ENCODE peak calls at places on chromosomes 4 and X, in seven cellular contexts. H, S, E, I, D, Z and U are unnamed samples. For H3K9me3 and H3K4me1, the result is how much of the 10 kb centered on the place peaks cover.

GRCh38 chr4:108559067-108559793 is 61.1 kb upstream of the RPL34 start:
- DNase-seq in H (no peak), S (no peak), E (no peak), I (no peak), D (no peak), Z (no peak), U (no peak)

GRCh38 chr4:48275247-48275646 is 5.6 kb upstream of the TEC start:
- DNase-seq in H (peak), S (no peak), E (peak), I (no peak), D (no peak), Z (peak), U (no peak)

GRCh38 chr4:109977854-109978501 is 65.3 kb downstream of the EGF start:
- DNase-seq in H (peak), S (no peak), E (no peak), I (no peak), D (peak), Z (peak), U (no peak)

GRCh38 chrX:107146670-107147069 is 28.0 kb upstream of the RBM41 start:
- DNase-seq in H (peak), S (no peak), E (no peak), I (no peak), D (no peak), Z (no peak), U (no peak)

GRCh38 chr4:3766207-3766790 is at the start of gene ADRA2C:
- DNase-seq in H (no peak), S (no peak), E (peak), I (no peak), D (peak), Z (peak), U (no peak)

GRCh38 chr4:63787326-63787725 is 621.9 kb downstream of the TECRL start:
- DNase-seq in H (no peak), S (no peak), E (peak), I (no peak), D (no peak), Z (no peak), U (no peak)

GRCh38 chr4:185318679-185319078 is 77.0 kb downstream of the LRP2BP start:
- DNase-seq in H (peak), S (no peak), E (peak), I (no peak), D (no peak), Z (peak), U (no peak)

GRCh38 chr4:96108146-96108545 is 268.3 kb downstream of the PDHA2 start:
- DNase-seq in H (no peak), S (no peak), E (no peak), I (no peak), D (no peak), Z (no peak), U (no peak)

GRCh38 chr4:40043786-40044185 is 12.9 kb upstream of the N4BP2 start:
- DNase-seq in H (no peak), S (no peak), E (no peak), I (no peak), D (no peak), Z (no peak), U (peak)

GRCh38 chr4:119646347-119647071 is 17.9 kb upstream of the PDE5A start:
- DNase-seq in H (no peak), S (no peak), E (no peak), I (no peak), D (no peak), Z (no peak), U (no peak)

GRCh38 chr4:116020141-116020722 is 906.8 kb upstream of the NDST4 start:
- DNase-seq in H (no peak), S (no peak), E (no peak), I (no peak), D (no peak), Z (peak), U (no peak)

GRCh38 chr4:116015062-116015461 is 901.6 kb upstream of the NDST4 start:
- DNase-seq in H (no peak), S (no peak), E (no peak), I (no peak), D (no peak), Z (no peak), U (no peak)

GRCh38 chr4:116016201-116016600 is 902.8 kb upstream of the NDST4 start:
- DNase-seq in H (peak), S (no peak), E (no peak), I (no peak), D (no peak), Z (no peak), U (no peak)

GRCh38 chr4:116018831-116019230 is 905.4 kb upstream of the NDST4 start:
- DNase-seq in H (peak), S (no peak), E (no peak), I (no peak), D (no peak), Z (no peak), U (no peak)

GRCh38 chr4:116015549-116015948 is 902.1 kb upstream of the NDST4 start:
- DNase-seq in H (no peak), S (no peak), E (no peak), I (no peak), D (no peak), Z (no peak), U (no peak)
- H3K9me3 ChIP-seq in H (under half), S (under half), E (half or more), I (half or more), D (under half), Z (under half), U (under half)

GRCh38 chrX:69298466-69299140 is 133.3 kb upstream of the PJA1 start:
- DNase-seq in H (no peak), S (no peak), E (no peak), I (no peak), D (no peak), Z (no peak), U (no peak)
- H3K4me1 ChIP-seq in H (under half), S (under half), E (under half), I (under half), D (under half), Z (under half), U (under half)

GRCh38 chr4:122826000-122826595 is 533 bp upstream of the FGF2 start:
- DNase-seq in H (no peak), S (no peak), E (no peak), I (no peak), D (peak), Z (peak), U (no peak)
- H3K4me3 ChIP-seq in H (no peak), S (no peak), E (peak), I (peak), D (peak), Z (peak), U (peak)

DNA sequence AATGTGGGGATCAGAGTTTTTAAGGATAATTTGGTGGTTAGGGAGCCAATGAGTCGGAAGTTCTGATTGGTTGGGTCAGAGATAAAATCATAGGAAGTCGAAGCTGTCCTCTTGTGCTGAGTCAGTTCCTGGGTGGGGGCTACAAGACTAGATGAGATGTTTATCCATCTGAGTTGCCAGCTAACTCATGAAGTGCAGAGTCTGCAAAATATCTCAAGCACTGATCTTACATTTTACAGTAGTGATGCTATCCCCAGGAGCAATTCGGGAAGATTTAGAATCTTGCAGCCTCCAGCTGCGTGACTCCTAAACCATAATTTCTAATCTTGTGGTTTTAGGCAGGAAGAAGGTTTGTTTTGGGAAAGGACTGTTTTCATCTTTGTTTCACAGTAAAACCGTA is 565.8 kb upstream of the SPANXN1 start:
- DNase-seq in H (peak), S (no peak), E (no peak), I (no peak), D (no peak), Z (no peak), U (no peak)
- H3K9me3 ChIP-seq in H (under half), S (under half), E (under half), I (under half), D (under half), Z (under half), U (under half)